ENCODE peak calls at places on chromosome 5, in five cellular contexts. C is neural crest cell, F is T47D, S is SK-MEL-5, B is amniotic stem cell. O is an unnamed sample.

GRCh38 chr5:40033411-40033810 is 608.6 kb upstream of the DAB2 start:
- DNase-seq in S (no peak), F (no peak), B (no peak), C (no peak), O (no peak)

GRCh38 chr5:57816108-57816507 is 333.5 kb upstream of the ACTBL2 start:
- DNase-seq in B (peak), F (no peak), S (no peak), C (no peak), O (no peak)

GRCh38 chr5:87182622-87183021 is 85.1 kb upstream of the RASA1 start:
- DNase-seq in S (no peak), C (no peak), B (no peak), F (no peak), O (no peak)

GRCh38 chr5:131252824-131253171 is 11.1 kb upstream of the CDC42SE2 start:
- DNase-seq in F (no peak), C (no peak), S (no peak), B (no peak), O (no peak)

GRCh38 chr5:80254767-80255424 is 952 bp downstream of the SERINC5 start:
- DNase-seq in S (no peak), B (no peak), C (no peak), F (peak), O (no peak)

GRCh38 chr5:127298623-127299022 is 8.0 kb downstream of the MEGF10 start:
- DNase-seq in F (no peak), B (no peak), S (peak), C (peak), O (no peak)

GRCh38 chr5:108384741-108385140 is 2.8 kb upstream of the FBXL17 start:
- DNase-seq in B (no peak), C (no peak), F (no peak), S (no peak), O (no peak)

GRCh38 chr5:92513067-92513466 is 1068.0 kb downstream of the NR2F1-AS1 start:
- DNase-seq in B (no peak), C (no peak), S (no peak), F (no peak), O (no peak)

GRCh38 chr5:138901716-138902115 is 26.6 kb upstream of the LRRTM2 start:
- DNase-seq in C (no peak), B (no peak), F (no peak), S (no peak), O (no peak)

GRCh38 chr5:168611163-168611562 is 32.0 kb upstream of the PANK3 start:
- DNase-seq in F (no peak), B (no peak), C (no peak), S (no peak), O (no peak)

GRCh38 chr5:131185523-131186104 is 14.9 kb downstream of the LYRM7 start:
- DNase-seq in F (no peak), C (no peak), S (no peak), B (no peak), O (no peak)

GRCh38 chr5:120007619-120008018 is 378.3 kb downstream of the FAM170A start:
- DNase-seq in B (no peak), S (no peak), F (peak), C (no peak), O (no peak)

GRCh38 chr5:172167893-172168292 is 20.1 kb downstream of the STK10 start:
- DNase-seq in C (no peak), B (no peak), F (no peak), S (no peak), O (no peak)

GRCh38 chr5:127997131-127997775 is 86.3 kb upstream of the SLC12A2 start:
- DNase-seq in F (no peak), B (no peak), C (no peak), S (no peak), O (peak)

GRCh38 chr5:6905883-6906282 is 192.7 kb downstream of the TENT4A start:
- DNase-seq in B (no peak), F (no peak), S (no peak), C (no peak), O (no peak)

GRCh38 chr5:9776525-9776924 is 146.4 kb upstream of the TAS2R1 start:
- DNase-seq in F (no peak), S (no peak), B (no peak), C (no peak), O (no peak)

GRCh38 chr5:124515494-124516222 is 230.8 kb downstream of the ZNF608 start:
- DNase-seq in S (no peak), B (no peak), C (no peak), F (no peak), O (no peak)

GRCh38 chr5:32325067-32325466 is 12.3 kb upstream of the MTMR12 start:
- DNase-seq in S (no peak), F (no peak), B (no peak), C (no peak), O (no peak)

GRCh38 chr5:132019857-132020555 is 8.5 kb upstream of the ACSL6 start:
- DNase-seq in C (no peak), S (no peak), B (no peak), F (no peak), O (no peak)

GRCh38 chr5:143924311-143924710 is 112.3 kb downstream of the HMHB1 start:
- DNase-seq in F (no peak), C (no peak), B (no peak), S (no peak), O (no peak)

GRCh38 chr5:169100735-169101075 is 200.2 kb downstream of the SLIT3 start:
- DNase-seq in B (no peak), F (no peak), S (no peak), C (no peak), O (no peak)

GRCh38 chr5:38695021-38695961 is 138.8 kb upstream of the LIFR start:
- DNase-seq in B (no peak), C (no peak), F (no peak), S (no peak), O (no peak)

GRCh38 chr5:6220346-6221088 is 157.8 kb downstream of the MED10 start:
- DNase-seq in B (no peak), S (no peak), F (no peak), C (no peak), O (no peak)

GRCh38 chr5:179233909-179234562 is 111.2 kb downstream of the ADAMTS2 start:
- DNase-seq in C (no peak), F (no peak), S (no peak), B (no peak), O (no peak)

GRCh38 chr5:55062039-55062779 is 38.2 kb downstream of the GZMK start:
- DNase-seq in S (no peak), B (no peak), C (no peak), F (no peak), O (no peak)

GRCh38 chr5:68548959-68549676 is 333.6 kb downstream of the PIK3R1 start:
- DNase-seq in S (peak), C (no peak), B (no peak), F (no peak), O (no peak)

GRCh38 chr5:139807647-139808030 is 12.0 kb downstream of the PSD2 start:
- DNase-seq in S (no peak), C (no peak), B (no peak), F (no peak), O (no peak)

GRCh38 chr5:50962934-50963646 is 296.7 kb downstream of the PARP8 start:
- DNase-seq in F (peak), B (peak), S (peak), C (peak), O (peak)

GRCh38 chr5:116365006-116365496 is 209.6 kb downstream of the SEMA6A start:
- DNase-seq in S (no peak), B (no peak), F (no peak), C (no peak), O (no peak)

GRCh38 chr5:153818626-153819025 is 220.1 kb downstream of the FAM114A2 start:
- DNase-seq in F (no peak), S (no peak), C (no peak), B (no peak), O (no peak)

GRCh38 chr5:81762401-81762800 is 11.5 kb upstream of the SSBP2 start:
- DNase-seq in C (no peak), F (no peak), B (no peak), S (no peak), O (no peak)

GRCh38 chr5:52702877-52703276 is 84.8 kb upstream of the ITGA1 start:
- DNase-seq in C (no peak), S (no peak), B (no peak), F (no peak), O (no peak)

O was measured in HuH-7.